ENCODE peak calls at places on chromosomes 7 and 10, in four cellular contexts. V, A, X and I are unnamed samples. For H3K36me3, the result is how much of the 10 kb centered on the place peaks cover.

GRCh38 chr10:29600067-29600466 is 34.7 kb downstream of the SVIL start:
- DNase-seq in V (peak), A (no peak), X (no peak), I (no peak)

GRCh38 chr7:133545613-133546012 is 292.7 kb downstream of the EXOC4 start:
- DNase-seq in V (no peak), A (no peak), X (no peak), I (no peak)

GRCh38 chr7:158829021-158829341 is 328 bp downstream of the ESYT2 start:
- DNase-seq in V (no peak), A (peak), X (peak), I (peak)

GRCh38 chr10:85900060-85900459 is 466.5 kb downstream of the GRID1 start:
- DNase-seq in V (no peak), A (no peak), X (no peak), I (no peak)

GRCh38 chr7:136877990-136878389 is 9.5 kb downstream of the CHRM2 start:
- DNase-seq in V (no peak), A (no peak), X (no peak), I (no peak)

GRCh38 chr10:15719899-15720634 is at the start of gene ITGA8:
- DNase-seq in V (peak), A (no peak), X (no peak), I (peak)

GRCh38 chr7:17939111-17939669 is 1.1 kb downstream of the SNX13 start:
- DNase-seq in V (no peak), A (no peak), X (no peak), I (no peak)

GRCh38 chr10:73512207-73512743 is 16.5 kb upstream of the PPP3CB start:
- DNase-seq in V (no peak), A (no peak), X (no peak), I (no peak)

GRCh38 chr7:1569440-1569832 is 396 bp downstream of the PSMG3 start:
- DNase-seq in V (no peak), A (no peak), X (no peak), I (no peak)

GRCh38 chr7:1569833-1570632 is at the start of gene PSMG3:
- DNase-seq in V (peak), A (peak), X (peak), I (peak)

GRCh38 chr7:1567082-1567771 is 2.6 kb downstream of the PSMG3 start:
- DNase-seq in V (no peak), A (no peak), X (no peak), I (no peak)

GRCh38 chr7:1567893-1568292 is 1.9 kb downstream of the PSMG3 start:
- DNase-seq in V (no peak), A (no peak), X (no peak), I (no peak)

DNA sequence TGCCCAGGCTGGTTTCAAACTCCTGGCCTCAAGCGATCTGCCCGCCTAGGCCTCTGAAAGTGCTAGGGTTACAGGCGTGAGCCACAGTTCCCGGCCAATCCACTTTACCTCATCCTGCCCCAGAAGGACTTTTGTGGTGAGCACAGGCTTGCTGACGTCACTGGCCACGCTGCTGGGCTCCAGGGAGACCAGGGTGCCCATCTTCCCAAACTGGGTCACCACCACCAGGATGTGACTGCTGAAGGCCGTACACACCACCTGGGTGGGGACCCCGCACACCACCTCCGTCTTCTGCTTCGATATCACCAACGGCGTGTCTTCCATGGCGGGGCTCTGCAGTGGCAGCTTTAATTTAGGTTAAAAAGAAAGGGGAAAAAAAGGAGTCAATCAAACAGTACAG is 816 bp downstream of the PSMG3 start:
- DNase-seq in V (no peak), A (no peak), X (no peak), I (no peak)
- H3K27ac ChIP-seq in V (no peak), A (peak), X (no peak), I (no peak)

DNA sequence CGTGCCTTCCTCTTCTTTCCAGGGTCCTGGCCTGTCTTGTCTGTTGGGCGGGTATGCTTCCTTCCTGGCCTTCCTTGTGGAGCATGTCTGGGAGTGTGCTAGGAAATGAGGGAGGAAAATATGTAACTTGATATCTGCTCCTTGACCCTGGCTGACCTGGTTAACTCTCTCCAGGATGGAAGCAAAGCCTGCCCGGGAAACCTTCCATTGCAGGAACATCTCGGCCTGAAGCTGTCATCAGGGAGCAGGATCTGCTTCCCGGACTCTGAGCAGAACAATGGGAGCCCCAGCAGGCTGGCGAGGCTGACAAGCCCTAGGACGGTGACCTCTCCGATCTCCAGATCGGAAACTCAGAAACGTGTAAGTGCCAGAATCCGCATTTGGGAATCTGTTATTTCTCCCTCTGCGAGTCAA is 340.3 kb downstream of the FRMD4A start:
- DNase-seq in V (no peak), A (no peak), X (peak), I (no peak)
- H3K4me3 ChIP-seq in V (no peak), A (peak), X (no peak), I (no peak)

GRCh38 chr7:44698046-44698580 is 50.5 kb upstream of the ZMIZ2 start:
- DNase-seq in V (no peak), A (no peak), X (no peak), I (no peak)
- H3K36me3 ChIP-seq in V (under half), A (half or more), X (under half), I (under half)

DNA sequence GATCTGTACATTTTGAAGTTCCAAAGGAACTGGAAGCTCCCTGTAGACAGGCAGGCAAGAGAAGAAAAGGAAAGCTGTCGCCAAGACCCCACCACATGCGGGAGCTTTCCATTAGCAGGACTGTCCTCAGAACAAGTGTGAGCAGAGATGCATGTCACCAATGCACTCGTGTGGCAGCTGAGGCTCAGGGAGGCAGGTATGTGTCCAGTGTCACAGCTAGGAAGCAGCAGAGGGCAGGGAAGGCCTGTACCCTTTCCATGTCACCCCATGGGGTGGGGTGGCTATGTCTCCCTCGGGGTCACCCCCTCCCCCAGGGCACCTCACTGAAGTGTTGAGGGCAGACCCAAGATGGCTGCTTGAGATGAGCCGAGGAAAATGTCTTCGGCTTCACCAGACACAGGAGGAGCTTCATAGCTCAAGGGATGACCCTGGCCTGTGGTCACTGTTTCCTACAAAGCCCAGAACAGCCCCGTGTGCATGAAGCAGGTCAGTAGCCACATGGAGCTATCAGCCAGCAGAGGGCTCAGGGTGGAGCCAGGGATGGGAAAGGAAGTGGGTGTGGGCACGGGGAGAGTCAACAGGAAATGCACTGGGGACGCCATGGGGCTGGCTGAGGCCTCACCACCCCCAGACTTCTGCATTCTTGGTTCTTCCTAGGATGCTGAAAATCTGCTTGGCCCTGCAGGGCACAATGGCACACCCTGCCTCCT is 96.6 kb downstream of the FAM53B start:
- DNase-seq in V (no peak), A (peak), X (peak), I (no peak)
- H3K27ac ChIP-seq in V (peak), A (peak), X (peak), I (no peak)

GRCh38 chr10:99914236-99914635 is 95.5 kb downstream of the DNMBP start:
- DNase-seq in V (no peak), A (no peak), X (no peak), I (no peak)
- H3K4me3 ChIP-seq in V (no peak), A (no peak), X (no peak), I (no peak)

GRCh38 chr7:12729112-12729511 is 41.7 kb downstream of the ARL4A start:
- DNase-seq in V (peak), A (peak), X (peak), I (peak)
- H3K36me3 ChIP-seq in V (under half), A (under half), X (under half), I (under half)

DNA sequence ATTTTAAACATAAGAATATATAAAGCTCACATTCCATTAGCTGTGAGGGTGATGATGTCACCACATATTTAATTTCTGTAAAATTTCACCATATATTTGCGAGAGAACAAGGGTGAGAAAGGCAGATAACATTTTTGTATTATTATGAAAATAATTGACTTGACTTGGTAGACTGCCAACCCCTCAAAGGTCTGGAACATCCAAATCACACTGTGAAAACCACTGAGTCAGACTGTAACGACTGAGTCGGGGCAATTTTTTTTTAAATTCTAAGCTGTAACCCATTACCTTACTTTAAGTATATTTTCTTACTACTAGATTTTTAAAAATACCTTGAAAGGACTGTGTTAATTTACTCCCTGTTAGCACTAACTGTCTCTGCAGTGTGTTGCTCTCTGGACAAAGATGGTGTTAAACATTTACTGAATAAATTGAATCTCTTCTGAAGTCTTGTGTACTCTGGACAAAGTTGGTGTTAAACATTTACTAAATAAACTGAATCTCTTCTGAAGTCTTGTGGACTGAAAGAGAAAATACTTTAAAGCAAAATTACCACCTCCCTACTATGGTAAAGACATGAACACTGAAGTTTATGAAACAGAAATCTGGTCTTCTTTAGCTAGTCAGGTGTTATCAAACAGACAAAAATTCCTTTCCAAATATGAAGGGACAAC is 14.1 kb downstream of the PDZD8 start:
- DNase-seq in V (no peak), A (no peak), X (no peak), I (no peak)
- H3K27ac ChIP-seq in V (no peak), A (no peak), X (peak), I (no peak)